ENCODE peak calls at places on chromosome 22, in four cellular contexts. One of them, this sample, is unnamed.

GRCh38 chr22:29258407-29259252 is 9.2 kb downstream of the RHBDD3 start:
- DNase-seq in effector memory CD4-positive, alpha-beta T cell: no peak
- DNase-seq in left ventricle myocardium inferior: no peak
- DNase-seq in CD4-positive, alpha-beta memory T cell: no peak
- DNase-seq in this sample: no peak

GRCh38 chr22:49532831-49533802 is 294.6 kb downstream of the BRD1 start:
- DNase-seq in effector memory CD4-positive, alpha-beta T cell: no peak
- DNase-seq in left ventricle myocardium inferior: no peak
- DNase-seq in CD4-positive, alpha-beta memory T cell: no peak
- DNase-seq in this sample: no peak

GRCh38 chr22:19903031-19903430 is 38.5 kb upstream of the COMT start:
- DNase-seq in effector memory CD4-positive, alpha-beta T cell: no peak
- DNase-seq in left ventricle myocardium inferior: no peak
- DNase-seq in CD4-positive, alpha-beta memory T cell: no peak
- DNase-seq in this sample: no peak

GRCh38 chr22:23137905-23138520 is 3.8 kb downstream of the RSPH14 start:
- DNase-seq in effector memory CD4-positive, alpha-beta T cell: peak; percentile 40
- DNase-seq in left ventricle myocardium inferior: no peak
- DNase-seq in CD4-positive, alpha-beta memory T cell: peak; percentile 75
- DNase-seq in this sample: peak; percentile 45

GRCh38 chr22:19359554-19360299 is 68.2 kb upstream of the CLTCL1 start:
- DNase-seq in effector memory CD4-positive, alpha-beta T cell: no peak
- DNase-seq in left ventricle myocardium inferior: no peak
- DNase-seq in CD4-positive, alpha-beta memory T cell: no peak
- DNase-seq in this sample: no peak

GRCh38 chr22:23225724-23226496 is 45.6 kb downstream of the BCR start:
- DNase-seq in effector memory CD4-positive, alpha-beta T cell: peak; percentile 37
- DNase-seq in left ventricle myocardium inferior: peak; percentile 62
- DNase-seq in CD4-positive, alpha-beta memory T cell: peak; percentile 60
- DNase-seq in this sample: peak; percentile 84

GRCh38 chr22:49210606-49211005 is 617.1 kb downstream of the BRD1 start:
- DNase-seq in effector memory CD4-positive, alpha-beta T cell: no peak
- DNase-seq in left ventricle myocardium inferior: peak; percentile 4
- DNase-seq in CD4-positive, alpha-beta memory T cell: no peak
- DNase-seq in this sample: no peak

GRCh38 chr22:47090591-47091240 is 328.3 kb downstream of the TBC1D22A start:
- DNase-seq in effector memory CD4-positive, alpha-beta T cell: peak; percentile 29
- DNase-seq in left ventricle myocardium inferior: no peak
- DNase-seq in CD4-positive, alpha-beta memory T cell: peak; percentile 17
- DNase-seq in this sample: peak; percentile 65

GRCh38 chr22:20235453-20235991 is 32.6 kb downstream of the RTN4R start:
- DNase-seq in effector memory CD4-positive, alpha-beta T cell: no peak
- DNase-seq in left ventricle myocardium inferior: no peak
- DNase-seq in CD4-positive, alpha-beta memory T cell: no peak
- DNase-seq in this sample: no peak

GRCh38 chr22:39349967-39350802 is at the start of gene SYNGR1:
- DNase-seq in effector memory CD4-positive, alpha-beta T cell: no peak
- DNase-seq in left ventricle myocardium inferior: no peak
- DNase-seq in CD4-positive, alpha-beta memory T cell: no peak
- DNase-seq in this sample: peak; percentile 7

GRCh38 chr22:41857160-41857859 is 24.4 kb downstream of the SREBF2 start:
- DNase-seq in effector memory CD4-positive, alpha-beta T cell: peak; percentile 63
- DNase-seq in left ventricle myocardium inferior: no peak
- DNase-seq in CD4-positive, alpha-beta memory T cell: peak; percentile 71
- DNase-seq in this sample: peak; percentile 76

GRCh38 chr22:28923826-28924732 is 40.7 kb downstream of the ZNRF3 start:
- DNase-seq in effector memory CD4-positive, alpha-beta T cell: no peak
- DNase-seq in left ventricle myocardium inferior: no peak
- DNase-seq in CD4-positive, alpha-beta memory T cell: no peak
- DNase-seq in this sample: no peak

GRCh38 chr22:28027453-28028448 is 108.7 kb upstream of the PITPNB start:
- DNase-seq in effector memory CD4-positive, alpha-beta T cell: no peak
- DNase-seq in left ventricle myocardium inferior: no peak
- DNase-seq in CD4-positive, alpha-beta memory T cell: no peak
- DNase-seq in this sample: no peak

GRCh38 chr22:44163536-44163935 is 17.2 kb upstream of the PARVG start:
- DNase-seq in effector memory CD4-positive, alpha-beta T cell: no peak
- DNase-seq in left ventricle myocardium inferior: peak; percentile 7
- DNase-seq in CD4-positive, alpha-beta memory T cell: no peak
- DNase-seq in this sample: no peak
- H3K4me3 ChIP-seq in effector memory CD4-positive, alpha-beta T cell: no peak overlapping the region
- H3K4me3 ChIP-seq in left ventricle myocardium inferior: no peak overlapping the region
- H3K4me3 ChIP-seq in CD4-positive, alpha-beta memory T cell: no peak overlapping the region
- H3K4me3 ChIP-seq in this sample: no peak overlapping the region

GRCh38 chr22:36954251-36955014 is 41.0 kb downstream of the CSF2RB start:
- DNase-seq in effector memory CD4-positive, alpha-beta T cell: no peak
- DNase-seq in left ventricle myocardium inferior: no peak
- DNase-seq in CD4-positive, alpha-beta memory T cell: no peak
- DNase-seq in this sample: no peak

GRCh38 chr22:36951746-36952145 is 38.3 kb downstream of the CSF2RB start:
- DNase-seq in effector memory CD4-positive, alpha-beta T cell: no peak
- DNase-seq in left ventricle myocardium inferior: no peak
- DNase-seq in CD4-positive, alpha-beta memory T cell: no peak
- DNase-seq in this sample: no peak

GRCh38 chr22:36950797-36951590 is 37.6 kb downstream of the CSF2RB start:
- DNase-seq in effector memory CD4-positive, alpha-beta T cell: no peak
- DNase-seq in left ventricle myocardium inferior: no peak
- DNase-seq in CD4-positive, alpha-beta memory T cell: no peak
- DNase-seq in this sample: no peak

GRCh38 chr22:36955691-36956090 is 42.3 kb downstream of the CSF2RB start:
- DNase-seq in effector memory CD4-positive, alpha-beta T cell: no peak
- DNase-seq in left ventricle myocardium inferior: no peak
- DNase-seq in CD4-positive, alpha-beta memory T cell: no peak
- DNase-seq in this sample: no peak

DNA sequence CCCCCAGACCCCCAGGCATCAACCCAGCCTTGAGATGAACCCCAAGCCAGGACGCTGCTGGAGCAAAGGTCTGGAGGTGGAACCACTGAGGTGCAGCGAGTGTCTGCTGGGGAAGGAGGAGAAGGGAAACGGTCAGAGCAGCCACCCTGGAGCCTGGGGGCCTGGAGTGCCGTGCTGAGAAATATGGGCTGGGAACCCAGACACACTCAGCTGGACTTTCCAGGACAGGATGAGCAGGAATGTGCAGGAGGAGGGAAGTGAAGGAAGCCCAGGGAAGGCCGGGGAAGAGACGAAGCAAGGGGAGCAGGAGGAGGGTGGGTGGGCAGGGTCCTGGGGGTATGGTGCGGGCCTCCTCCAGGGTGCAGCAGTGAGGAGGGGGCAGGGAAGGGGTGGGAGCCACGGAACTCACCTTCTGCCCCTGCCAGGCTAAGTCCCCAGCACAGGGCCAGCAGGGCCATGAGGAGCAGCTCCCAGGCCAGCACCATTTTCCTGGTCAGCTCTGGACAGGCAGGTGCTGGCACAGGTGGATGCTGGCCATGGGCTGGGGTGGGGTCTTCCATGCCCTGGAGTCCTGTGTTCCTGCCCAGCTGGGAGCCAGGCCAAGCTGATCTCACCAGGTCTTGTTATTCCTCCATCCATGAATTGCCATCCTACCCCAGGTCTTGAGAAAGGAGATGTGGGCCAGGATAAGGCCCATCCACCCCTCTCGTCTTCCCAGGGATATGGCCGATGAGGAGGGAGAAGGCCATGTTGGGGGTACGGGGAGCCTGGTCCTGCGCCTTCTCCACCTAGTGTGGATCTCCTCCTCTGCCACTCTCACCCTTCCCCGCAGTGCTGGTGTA is 40.0 kb downstream of the CSF2RB start:
- DNase-seq in effector memory CD4-positive, alpha-beta T cell: no peak
- DNase-seq in left ventricle myocardium inferior: no peak
- DNase-seq in CD4-positive, alpha-beta memory T cell: no peak
- DNase-seq in this sample: no peak
- H3K27ac ChIP-seq in effector memory CD4-positive, alpha-beta T cell: no peak overlapping the region
- H3K27ac ChIP-seq in left ventricle myocardium inferior: no peak overlapping the region
- H3K27ac ChIP-seq in CD4-positive, alpha-beta memory T cell: no peak overlapping the region
- H3K27ac ChIP-seq in this sample: no peak overlapping the region

DNA sequence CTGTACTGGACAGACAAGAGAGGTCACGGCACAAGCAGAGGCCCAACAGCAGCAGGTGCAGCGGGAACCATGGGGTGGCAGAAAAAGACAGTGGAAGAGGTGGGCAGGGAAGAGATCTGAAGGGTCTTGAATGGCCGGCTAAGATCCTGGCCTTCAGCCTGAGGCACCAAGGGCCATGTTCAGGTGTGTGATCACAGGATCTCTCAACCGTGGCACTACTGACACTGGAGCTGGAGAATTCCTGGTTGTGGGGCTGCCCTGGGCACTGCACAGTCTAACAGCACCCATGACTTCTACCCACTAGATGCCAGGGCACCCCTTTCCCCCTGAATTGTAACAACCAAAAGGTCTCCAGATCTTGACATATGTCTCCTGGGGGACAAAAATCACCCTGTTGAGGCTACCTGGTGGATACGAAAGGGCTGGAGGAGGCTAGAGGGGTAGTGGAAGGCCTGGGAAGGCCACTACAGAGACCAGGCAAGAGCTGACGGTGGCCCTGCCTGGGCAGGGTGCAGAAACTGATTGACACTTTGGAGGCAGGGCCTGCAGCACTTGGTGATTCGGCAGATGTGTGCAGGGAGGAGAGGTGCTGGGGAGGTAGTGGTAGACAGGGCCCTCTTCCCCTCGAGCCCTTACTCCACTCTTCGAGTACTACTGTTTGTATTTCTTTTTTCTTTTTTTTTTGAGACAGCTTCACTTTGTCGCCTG is 8.3 kb downstream of the CSNK1E start:
- DNase-seq in effector memory CD4-positive, alpha-beta T cell: no peak
- DNase-seq in left ventricle myocardium inferior: no peak
- DNase-seq in CD4-positive, alpha-beta memory T cell: no peak
- DNase-seq in this sample: no peak
- H3K4me1 ChIP-seq in effector memory CD4-positive, alpha-beta T cell: peaks cover 21% of the 10 kb centered on the region
- H3K4me1 ChIP-seq in left ventricle myocardium inferior: peaks cover 100% of the 10 kb centered on the region
- H3K4me1 ChIP-seq in CD4-positive, alpha-beta memory T cell: peaks cover 40% of the 10 kb centered on the region
- H3K4me1 ChIP-seq in this sample: peaks cover 16% of the 10 kb centered on the region

GRCh38 chr22:26479043-26479791 is 4.4 kb downstream of the HPS4 start:
- DNase-seq in effector memory CD4-positive, alpha-beta T cell: no peak
- DNase-seq in left ventricle myocardium inferior: no peak
- DNase-seq in CD4-positive, alpha-beta memory T cell: no peak
- DNase-seq in this sample: peak; percentile 12

GRCh38 chr22:26481112-26481693 is 2.4 kb downstream of the HPS4 start:
- DNase-seq in effector memory CD4-positive, alpha-beta T cell: no peak
- DNase-seq in left ventricle myocardium inferior: no peak
- DNase-seq in CD4-positive, alpha-beta memory T cell: no peak
- DNase-seq in this sample: no peak

GRCh38 chr22:26480611-26480932 is 3.0 kb downstream of the HPS4 start:
- DNase-seq in effector memory CD4-positive, alpha-beta T cell: no peak
- DNase-seq in left ventricle myocardium inferior: no peak
- DNase-seq in CD4-positive, alpha-beta memory T cell: no peak
- DNase-seq in this sample: no peak

GRCh38 chr22:26481694-26482093 is 1.9 kb downstream of the HPS4 start:
- DNase-seq in effector memory CD4-positive, alpha-beta T cell: no peak
- DNase-seq in left ventricle myocardium inferior: no peak
- DNase-seq in CD4-positive, alpha-beta memory T cell: no peak
- DNase-seq in this sample: no peak

DNA sequence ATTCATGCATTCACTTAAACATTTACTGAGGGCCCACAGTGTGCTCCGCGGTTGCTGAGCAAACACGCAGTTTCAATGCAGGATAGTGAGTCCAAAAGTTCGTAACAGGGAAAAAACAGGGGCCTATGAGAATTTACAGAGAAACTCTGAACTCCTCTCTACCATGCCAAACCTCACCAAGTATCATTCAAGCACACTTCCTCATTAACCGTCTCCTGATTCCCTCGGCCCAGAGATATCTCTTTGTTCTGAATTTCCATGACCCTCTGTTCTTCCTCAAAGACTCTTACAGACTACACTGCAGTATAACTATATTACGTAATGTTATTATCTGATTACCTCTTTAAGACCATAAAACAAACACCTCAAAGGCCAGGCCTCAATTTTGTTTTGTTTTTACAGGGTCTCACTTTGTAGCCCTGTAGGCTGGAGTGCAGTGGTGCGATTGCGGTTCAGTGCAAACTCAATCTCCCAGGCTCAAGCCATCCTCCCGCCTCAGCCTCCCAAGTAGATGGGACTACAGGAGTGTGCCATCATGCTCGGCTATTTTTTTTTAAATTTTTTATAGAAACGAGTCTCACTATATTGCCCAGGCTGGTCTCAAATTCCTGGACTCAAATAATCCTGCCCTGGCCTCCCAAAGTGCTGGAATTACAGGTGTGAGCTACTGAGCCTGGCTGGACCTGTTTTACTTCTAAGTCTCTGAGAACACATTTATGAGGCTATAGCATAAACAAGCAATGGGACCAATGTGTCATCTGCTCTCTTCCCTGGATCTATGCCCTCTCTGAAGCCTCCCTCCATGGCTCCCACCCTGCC is 3.6 kb downstream of the HPS4 start:
- DNase-seq in effector memory CD4-positive, alpha-beta T cell: no peak
- DNase-seq in left ventricle myocardium inferior: no peak
- DNase-seq in CD4-positive, alpha-beta memory T cell: no peak
- DNase-seq in this sample: no peak
- H3K4me3 ChIP-seq in effector memory CD4-positive, alpha-beta T cell: peak overlapping the region; percentile 22
- H3K4me3 ChIP-seq in left ventricle myocardium inferior: peak overlapping the region; percentile 37
- H3K4me3 ChIP-seq in CD4-positive, alpha-beta memory T cell: peak overlapping the region; percentile 26
- H3K4me3 ChIP-seq in this sample: peak overlapping the region; percentile 40

DNA sequence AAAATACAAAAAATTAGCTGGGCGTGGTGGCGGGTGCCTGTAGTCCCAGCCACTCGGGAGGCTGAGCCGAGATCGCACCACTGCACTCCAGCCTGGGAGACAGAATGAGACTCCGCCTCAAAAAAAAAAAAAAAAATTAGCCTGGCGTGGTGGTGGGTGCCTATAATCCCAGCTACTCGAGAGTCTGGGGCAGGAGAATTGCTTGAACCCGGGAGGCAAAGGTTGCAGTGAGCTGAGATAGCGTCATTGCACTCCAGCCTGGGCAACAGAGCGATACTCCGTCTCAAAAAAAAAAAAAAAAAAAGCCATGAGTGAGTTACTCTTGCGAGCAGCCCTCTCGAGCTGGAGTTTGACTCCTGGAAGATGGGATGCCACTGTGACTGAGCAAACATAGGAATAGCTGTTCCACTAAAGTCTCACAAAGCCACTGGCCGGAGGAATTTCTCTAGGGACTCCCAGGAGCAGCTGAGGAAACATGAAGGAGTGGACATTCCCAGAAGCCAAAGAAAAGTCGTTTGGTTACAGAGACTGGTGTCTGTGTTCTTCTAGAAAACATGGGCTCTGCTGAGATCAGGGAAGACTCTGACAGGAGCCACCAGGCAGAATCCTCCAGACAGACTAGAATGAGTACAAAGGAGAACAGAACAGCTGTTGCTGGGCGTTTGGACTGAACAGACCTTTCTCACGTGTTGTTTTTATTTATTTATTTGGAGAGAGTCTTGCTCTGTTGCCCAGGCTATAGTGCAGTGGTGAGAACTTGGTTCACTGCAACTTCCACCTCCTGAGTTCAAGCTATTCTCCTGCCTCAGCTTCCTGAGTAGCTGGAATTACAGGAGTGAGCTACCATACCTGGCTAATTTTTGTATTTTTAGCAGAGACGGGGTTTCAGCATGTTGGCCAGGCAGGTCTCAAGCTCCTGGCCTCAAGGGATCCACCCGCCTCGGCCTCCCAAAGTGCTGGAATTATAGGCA is 32.4 kb upstream of the MYH9 start:
- DNase-seq in effector memory CD4-positive, alpha-beta T cell: no peak
- DNase-seq in left ventricle myocardium inferior: no peak
- DNase-seq in CD4-positive, alpha-beta memory T cell: no peak
- DNase-seq in this sample: no peak
- H3K27ac ChIP-seq in effector memory CD4-positive, alpha-beta T cell: no peak overlapping the region
- H3K27ac ChIP-seq in left ventricle myocardium inferior: peak overlapping the region; percentile 89
- H3K27ac ChIP-seq in CD4-positive, alpha-beta memory T cell: no peak overlapping the region
- H3K27ac ChIP-seq in this sample: no peak overlapping the region

GRCh38 chr22:35758394-35758793 is 40.7 kb downstream of the APOL5 start:
- DNase-seq in effector memory CD4-positive, alpha-beta T cell: no peak
- DNase-seq in left ventricle myocardium inferior: no peak
- DNase-seq in CD4-positive, alpha-beta memory T cell: no peak
- DNase-seq in this sample: no peak
- H3K4me1 ChIP-seq in effector memory CD4-positive, alpha-beta T cell: no peaks in the 10 kb centered on the region
- H3K4me1 ChIP-seq in left ventricle myocardium inferior: peaks cover 21% of the 10 kb centered on the region
- H3K4me1 ChIP-seq in CD4-positive, alpha-beta memory T cell: no peaks in the 10 kb centered on the region
- H3K4me1 ChIP-seq in this sample: no peaks in the 10 kb centered on the region